ENCODE peak calls at places on chromosomes 16 and 17, in four cellular contexts. D is mucosa of descending colon, I is cardiac muscle cell, E is ovary. Z is an unnamed sample.

GRCh38 chr16:56869513-56870270 is 4.7 kb downstream of the SLC12A3 start:
- DNase-seq in D (peak; percentile 32), I (no peak), E (no peak), Z (no peak)

GRCh38 chr16:1167276-1168107 is 14.6 kb downstream of the CACNA1H start:
- DNase-seq in D (no peak), I (no peak), E (no peak), Z (no peak)

GRCh38 chr16:31480851-31481250 is 2.1 kb upstream of the SLC5A2 start:
- DNase-seq in D (peak; percentile 60), I (no peak), E (no peak), Z (no peak)

GRCh38 chr16:82504811-82505210 is 122.0 kb upstream of the CDH13 start:
- DNase-seq in D (peak; percentile 34), I (peak; percentile 4), E (peak; percentile 14), Z (no peak)

GRCh38 chr17:63698886-63699637 is 863 bp downstream of the LIMD2 start:
- DNase-seq in D (peak; percentile 69), I (no peak), E (peak; percentile 53), Z (peak; percentile 88)

GRCh38 chr16:17417740-17418139 is 53.0 kb downstream of the XYLT1 start:
- DNase-seq in D (peak; percentile 59), I (no peak), E (no peak), Z (no peak)

GRCh38 chr17:40363480-40363838 is 1.1 kb downstream of the GJD3 start:
- DNase-seq in D (no peak), I (peak; percentile 58), E (no peak), Z (no peak)

GRCh38 chr17:41545829-41546410 is 17.8 kb upstream of the KRT19 start:
- DNase-seq in D (no peak), I (no peak), E (no peak), Z (no peak)

DNA sequence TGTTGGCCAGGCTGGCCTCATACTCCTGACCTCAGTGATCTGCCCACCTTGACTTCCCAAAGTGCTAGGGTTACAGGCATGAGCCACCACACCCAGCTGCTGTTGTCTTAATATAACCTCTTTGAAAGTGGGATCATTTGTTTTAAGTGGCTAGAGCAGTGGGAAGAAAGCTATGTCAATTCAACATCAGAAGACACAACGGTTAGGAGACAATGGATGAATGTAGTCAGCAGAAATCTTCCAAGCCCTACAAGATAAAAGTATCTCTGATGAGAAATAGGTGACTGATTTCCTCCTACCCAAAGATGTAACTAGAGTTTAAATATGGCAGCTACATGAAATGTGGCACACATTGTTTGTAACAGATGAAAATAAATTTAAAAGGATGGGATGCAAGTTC is 20.0 kb upstream of the TRIM25 start:
- DNase-seq in D (no peak), I (no peak), E (no peak), Z (no peak)
- H3K9me3 ChIP-seq in D (peaks cover 23% of the 10 kb centered on the region), I (no peaks in the 10 kb centered on the region), E (no peaks in the 10 kb centered on the region), Z (no peaks in the 10 kb centered on the region)

GRCh38 chr17:39224778-39225307 is 902 bp downstream of the STAC2 start:
- DNase-seq in D (no peak), I (no peak), E (no peak), Z (no peak)
- H3K4me3 ChIP-seq in D (no peak overlapping the region), I (peak overlapping the region; percentile 40), E (peak overlapping the region; percentile 42), Z (peak overlapping the region; percentile 43)

GRCh38 chr17:65833214-65833613 is 271.8 kb upstream of the AXIN2 start:
- DNase-seq in D (no peak), I (no peak), E (no peak), Z (no peak)

GRCh38 chr17:65824901-65825300 is 263.5 kb upstream of the AXIN2 start:
- DNase-seq in D (no peak), I (no peak), E (no peak), Z (no peak)

DNA sequence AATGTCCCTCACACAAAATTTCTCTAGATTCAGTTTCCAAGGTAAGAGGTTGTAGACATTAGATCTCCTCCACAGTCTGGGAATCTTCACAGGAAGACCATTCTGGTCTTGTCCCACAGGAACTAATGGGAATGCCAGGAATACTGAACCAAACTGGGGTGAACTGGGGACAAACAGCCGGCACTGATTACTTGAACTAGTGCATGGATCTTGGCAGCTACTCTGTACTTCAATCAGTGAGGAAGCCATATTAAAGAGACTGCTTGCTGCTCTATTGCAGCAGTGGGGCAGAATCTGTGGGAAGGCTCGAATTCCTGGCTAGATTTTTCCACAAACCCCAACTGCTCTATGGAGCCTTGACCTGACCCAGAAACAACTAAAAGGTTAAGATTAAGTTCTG is 268.9 kb upstream of the AXIN2 start:
- DNase-seq in D (no peak), I (no peak), E (no peak), Z (no peak)
- H3K9me3 ChIP-seq in D (peaks cover 21% of the 10 kb centered on the region), I (no peaks in the 10 kb centered on the region), E (no peaks in the 10 kb centered on the region), Z (no peaks in the 10 kb centered on the region)

DNA sequence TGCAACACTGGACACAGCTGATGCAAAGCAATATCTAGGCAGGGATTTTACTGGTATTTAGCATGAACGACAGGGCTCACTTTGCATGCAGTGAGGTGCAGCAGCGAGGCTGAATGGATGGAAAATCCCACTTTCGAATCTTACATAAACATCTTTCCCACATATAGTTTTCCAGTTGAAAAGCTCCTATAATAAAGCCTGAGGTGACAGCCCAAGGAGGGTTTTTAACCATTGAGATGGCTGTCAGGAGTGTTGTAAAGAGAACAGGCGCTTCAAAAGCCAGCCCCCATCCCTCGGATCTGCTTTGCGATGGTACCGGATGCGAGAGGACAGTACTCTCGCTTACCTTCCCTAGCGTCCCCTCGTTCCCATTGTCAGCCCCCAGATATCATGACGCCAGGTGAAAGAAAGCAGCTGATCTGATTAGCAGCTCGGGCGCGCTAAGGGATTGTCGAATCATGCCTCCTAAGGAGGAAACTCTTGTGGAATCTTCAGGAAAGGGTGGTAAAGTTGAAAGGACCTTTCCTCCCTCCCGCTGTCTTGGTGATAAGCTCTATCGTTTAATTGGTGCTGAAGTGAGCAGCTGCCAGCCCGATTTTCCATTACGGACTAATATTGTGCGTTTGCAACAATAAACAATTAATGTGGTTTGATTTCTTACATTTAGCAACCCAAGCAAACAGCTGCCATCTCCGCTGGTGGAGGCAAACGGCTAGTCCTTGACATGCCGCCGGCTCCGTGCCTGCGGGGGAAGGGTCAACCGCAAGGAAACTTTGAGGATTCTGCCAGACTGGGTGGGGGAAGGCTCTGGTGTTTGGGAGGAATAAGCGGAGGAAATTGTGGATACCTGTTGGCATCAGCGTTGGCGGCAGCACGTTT is 1.8 kb downstream of the CDH8 start:
- DNase-seq in D (no peak), I (peak; percentile 6), E (no peak), Z (no peak)
- H3K4me3 ChIP-seq in D (no peak overlapping the region), I (peak overlapping the region; percentile 52), E (no peak overlapping the region), Z (no peak overlapping the region)

GRCh38 chr16:61083711-61084110 is 952.5 kb downstream of the CDH8 start:
- DNase-seq in D (no peak), I (no peak), E (no peak), Z (no peak)
- H3K9me3 ChIP-seq in D (peaks cover 28% of the 10 kb centered on the region), I (no peaks in the 10 kb centered on the region), E (no peaks in the 10 kb centered on the region), Z (no peaks in the 10 kb centered on the region)

Z was measured in CD8-positive, alpha-beta T cell.